ENCODE peak calls at places on chromosomes 3 and 15, in eight cellular contexts. One of them, this sample, is unnamed.
A peak's percentile ranks its signal among the peaks of the same experiment; 100 is the strongest.

GRCh38 chr3:126294211-126294801 is 62.9 kb downstream of the KLF15 start:
- DNase-seq in memory B cell: no peak
- DNase-seq in amniotic stem cell: no peak
- DNase-seq in islet precursor cell: no peak
- DNase-seq in SW480: no peak
- DNase-seq in tibial nerve: no peak
- DNase-seq in stimulated activated naive CD4-positive, alpha-beta T cell: no peak
- DNase-seq in kidney epithelial cell: no peak
- DNase-seq in this sample: no peak

GRCh38 chr3:192031941-192032340 is 571.0 kb downstream of the PYDC2 start:
- DNase-seq in memory B cell: no peak
- DNase-seq in amniotic stem cell: no peak
- DNase-seq in islet precursor cell: no peak
- DNase-seq in SW480: no peak
- DNase-seq in tibial nerve: no peak
- DNase-seq in stimulated activated naive CD4-positive, alpha-beta T cell: no peak
- DNase-seq in kidney epithelial cell: no peak
- DNase-seq in this sample: no peak

GRCh38 chr15:41233367-41233771 is 2.3 kb downstream of the CHP1 start:
- DNase-seq in memory B cell: no peak
- DNase-seq in amniotic stem cell: peak; percentile 24
- DNase-seq in islet precursor cell: no peak
- DNase-seq in SW480: no peak
- DNase-seq in tibial nerve: no peak
- DNase-seq in stimulated activated naive CD4-positive, alpha-beta T cell: no peak
- DNase-seq in kidney epithelial cell: peak; percentile 21
- DNase-seq in this sample: no peak

GRCh38 chr15:90789496-90789895 is 72.3 kb downstream of the BLM start:
- DNase-seq in memory B cell: no peak
- DNase-seq in amniotic stem cell: no peak
- DNase-seq in islet precursor cell: no peak
- DNase-seq in SW480: peak; percentile 69
- DNase-seq in tibial nerve: no peak
- DNase-seq in stimulated activated naive CD4-positive, alpha-beta T cell: no peak
- DNase-seq in kidney epithelial cell: no peak
- DNase-seq in this sample: no peak

GRCh38 chr3:109702252-109702651 is 364.9 kb upstream of the DPPA4 start:
- DNase-seq in memory B cell: no peak
- DNase-seq in amniotic stem cell: no peak
- DNase-seq in islet precursor cell: no peak
- DNase-seq in SW480: peak; percentile 22
- DNase-seq in tibial nerve: no peak
- DNase-seq in stimulated activated naive CD4-positive, alpha-beta T cell: no peak
- DNase-seq in kidney epithelial cell: peak; percentile 54
- DNase-seq in this sample: no peak

GRCh38 chr3:133934996-133935842 is 39.5 kb upstream of the RAB6B start:
- DNase-seq in memory B cell: no peak
- DNase-seq in amniotic stem cell: no peak
- DNase-seq in islet precursor cell: no peak
- DNase-seq in SW480: no peak
- DNase-seq in tibial nerve: no peak
- DNase-seq in stimulated activated naive CD4-positive, alpha-beta T cell: no peak
- DNase-seq in kidney epithelial cell: no peak
- DNase-seq in this sample: no peak

GRCh38 chr15:45918839-45919238 is 284.0 kb downstream of the SQOR start:
- DNase-seq in memory B cell: no peak
- DNase-seq in amniotic stem cell: no peak
- DNase-seq in islet precursor cell: no peak
- DNase-seq in SW480: no peak
- DNase-seq in tibial nerve: no peak
- DNase-seq in stimulated activated naive CD4-positive, alpha-beta T cell: no peak
- DNase-seq in kidney epithelial cell: no peak
- DNase-seq in this sample: no peak

GRCh38 chr3:22236490-22237271 is 485.7 kb upstream of the ZNF385D start:
- DNase-seq in memory B cell: no peak
- DNase-seq in amniotic stem cell: no peak
- DNase-seq in islet precursor cell: no peak
- DNase-seq in SW480: no peak
- DNase-seq in tibial nerve: no peak
- DNase-seq in stimulated activated naive CD4-positive, alpha-beta T cell: no peak
- DNase-seq in kidney epithelial cell: no peak
- DNase-seq in this sample: no peak

GRCh38 chr3:42351221-42351620 is 59.2 kb downstream of the LYZL4 start:
- DNase-seq in memory B cell: no peak
- DNase-seq in amniotic stem cell: no peak
- DNase-seq in islet precursor cell: no peak
- DNase-seq in SW480: no peak
- DNase-seq in tibial nerve: no peak
- DNase-seq in stimulated activated naive CD4-positive, alpha-beta T cell: no peak
- DNase-seq in kidney epithelial cell: no peak
- DNase-seq in this sample: no peak

GRCh38 chr3:101574388-101575156 is 592 bp downstream of the PCNP start:
- DNase-seq in memory B cell: no peak
- DNase-seq in amniotic stem cell: no peak
- DNase-seq in islet precursor cell: peak; percentile 77
- DNase-seq in SW480: peak; percentile 67
- DNase-seq in tibial nerve: no peak
- DNase-seq in stimulated activated naive CD4-positive, alpha-beta T cell: no peak
- DNase-seq in kidney epithelial cell: no peak
- DNase-seq in this sample: peak; percentile 74

GRCh38 chr15:25060996-25061620 is 106.3 kb downstream of the SNRPN start:
- DNase-seq in memory B cell: no peak
- DNase-seq in amniotic stem cell: no peak
- DNase-seq in islet precursor cell: peak; percentile 37
- DNase-seq in SW480: no peak
- DNase-seq in tibial nerve: no peak
- DNase-seq in stimulated activated naive CD4-positive, alpha-beta T cell: no peak
- DNase-seq in kidney epithelial cell: no peak
- DNase-seq in this sample: no peak

GRCh38 chr3:143601738-143602480 is 246.4 kb downstream of the SLC9A9 start:
- DNase-seq in memory B cell: no peak
- DNase-seq in amniotic stem cell: no peak
- DNase-seq in islet precursor cell: no peak
- DNase-seq in SW480: no peak
- DNase-seq in tibial nerve: no peak
- DNase-seq in stimulated activated naive CD4-positive, alpha-beta T cell: no peak
- DNase-seq in kidney epithelial cell: no peak
- DNase-seq in this sample: no peak

GRCh38 chr3:180180795-180181194 is 144.1 kb upstream of the PEX5L start:
- DNase-seq in memory B cell: no peak
- DNase-seq in amniotic stem cell: no peak
- DNase-seq in islet precursor cell: no peak
- DNase-seq in SW480: no peak
- DNase-seq in tibial nerve: no peak
- DNase-seq in stimulated activated naive CD4-positive, alpha-beta T cell: no peak
- DNase-seq in kidney epithelial cell: no peak
- DNase-seq in this sample: no peak

GRCh38 chr3:8742921-8743605 is 9.5 kb downstream of the CAV3 start:
- DNase-seq in memory B cell: no peak
- DNase-seq in amniotic stem cell: no peak
- DNase-seq in islet precursor cell: no peak
- DNase-seq in SW480: no peak
- DNase-seq in tibial nerve: no peak
- DNase-seq in stimulated activated naive CD4-positive, alpha-beta T cell: no peak
- DNase-seq in kidney epithelial cell: no peak
- DNase-seq in this sample: peak; percentile 25

GRCh38 chr3:161142486-161142885 is 37.3 kb upstream of the B3GALNT1 start:
- DNase-seq in memory B cell: no peak
- DNase-seq in amniotic stem cell: peak; percentile 3
- DNase-seq in islet precursor cell: no peak
- DNase-seq in SW480: no peak
- DNase-seq in tibial nerve: no peak
- DNase-seq in stimulated activated naive CD4-positive, alpha-beta T cell: no peak
- DNase-seq in kidney epithelial cell: no peak
- DNase-seq in this sample: no peak

GRCh38 chr3:42080452-42080872 is 10.7 kb upstream of the TRAK1 start:
- DNase-seq in memory B cell: no peak
- DNase-seq in amniotic stem cell: peak; percentile 11
- DNase-seq in islet precursor cell: peak; percentile 75
- DNase-seq in SW480: peak; percentile 93
- DNase-seq in tibial nerve: no peak
- DNase-seq in stimulated activated naive CD4-positive, alpha-beta T cell: no peak
- DNase-seq in kidney epithelial cell: no peak
- DNase-seq in this sample: no peak

GRCh38 chr15:93212578-93212977 is 123.6 kb upstream of the RGMA start:
- DNase-seq in memory B cell: no peak
- DNase-seq in amniotic stem cell: no peak
- DNase-seq in islet precursor cell: no peak
- DNase-seq in SW480: no peak
- DNase-seq in tibial nerve: no peak
- DNase-seq in stimulated activated naive CD4-positive, alpha-beta T cell: no peak
- DNase-seq in kidney epithelial cell: no peak
- DNase-seq in this sample: no peak

GRCh38 chr3:124845406-124845805 is 41.8 kb downstream of the ITGB5 start:
- DNase-seq in memory B cell: no peak
- DNase-seq in amniotic stem cell: peak; percentile 61
- DNase-seq in islet precursor cell: no peak
- DNase-seq in SW480: peak; percentile 20
- DNase-seq in tibial nerve: no peak
- DNase-seq in stimulated activated naive CD4-positive, alpha-beta T cell: no peak
- DNase-seq in kidney epithelial cell: peak; percentile 55
- DNase-seq in this sample: no peak

GRCh38 chr3:139830817-139831216 is 104.2 kb upstream of the CLSTN2 start:
- DNase-seq in memory B cell: no peak
- DNase-seq in amniotic stem cell: no peak
- DNase-seq in islet precursor cell: peak; percentile 95
- DNase-seq in SW480: no peak
- DNase-seq in tibial nerve: no peak
- DNase-seq in stimulated activated naive CD4-positive, alpha-beta T cell: no peak
- DNase-seq in kidney epithelial cell: no peak
- DNase-seq in this sample: no peak

GRCh38 chr3:195250473-195251251 is 20.3 kb downstream of the XXYLT1 start:
- DNase-seq in memory B cell: no peak
- DNase-seq in amniotic stem cell: no peak
- DNase-seq in islet precursor cell: peak; percentile 33
- DNase-seq in SW480: no peak
- DNase-seq in tibial nerve: no peak
- DNase-seq in stimulated activated naive CD4-positive, alpha-beta T cell: no peak
- DNase-seq in kidney epithelial cell: no peak
- DNase-seq in this sample: no peak

GRCh38 chr3:169430687-169431404 is 232.7 kb downstream of the MECOM start:
- DNase-seq in memory B cell: no peak
- DNase-seq in amniotic stem cell: no peak
- DNase-seq in islet precursor cell: no peak
- DNase-seq in SW480: no peak
- DNase-seq in tibial nerve: no peak
- DNase-seq in stimulated activated naive CD4-positive, alpha-beta T cell: no peak
- DNase-seq in kidney epithelial cell: peak; percentile 21
- DNase-seq in this sample: no peak

GRCh38 chr3:168330983-168331382 is 235.3 kb upstream of the GOLIM4 start:
- DNase-seq in memory B cell: no peak
- DNase-seq in amniotic stem cell: no peak
- DNase-seq in islet precursor cell: no peak
- DNase-seq in SW480: no peak
- DNase-seq in tibial nerve: no peak
- DNase-seq in stimulated activated naive CD4-positive, alpha-beta T cell: no peak
- DNase-seq in kidney epithelial cell: no peak
- DNase-seq in this sample: no peak

GRCh38 chr3:124811441-124811840 is 75.7 kb downstream of the ITGB5 start:
- DNase-seq in memory B cell: no peak
- DNase-seq in amniotic stem cell: no peak
- DNase-seq in islet precursor cell: no peak
- DNase-seq in SW480: no peak
- DNase-seq in tibial nerve: no peak
- DNase-seq in stimulated activated naive CD4-positive, alpha-beta T cell: no peak
- DNase-seq in kidney epithelial cell: no peak
- DNase-seq in this sample: no peak

GRCh38 chr3:149965278-149965677 is 5.4 kb downstream of the PFN2 start:
- DNase-seq in memory B cell: no peak
- DNase-seq in amniotic stem cell: no peak
- DNase-seq in islet precursor cell: no peak
- DNase-seq in SW480: no peak
- DNase-seq in tibial nerve: no peak
- DNase-seq in stimulated activated naive CD4-positive, alpha-beta T cell: no peak
- DNase-seq in kidney epithelial cell: no peak
- DNase-seq in this sample: no peak

GRCh38 chr15:33007295-33007855 is 187.1 kb downstream of the FMN1 start:
- DNase-seq in memory B cell: no peak
- DNase-seq in amniotic stem cell: no peak
- DNase-seq in islet precursor cell: peak; percentile 62
- DNase-seq in SW480: no peak
- DNase-seq in tibial nerve: no peak
- DNase-seq in stimulated activated naive CD4-positive, alpha-beta T cell: no peak
- DNase-seq in kidney epithelial cell: no peak
- DNase-seq in this sample: no peak

GRCh38 chr3:132293231-132293630 is 24.0 kb upstream of the ACP3 start:
- DNase-seq in memory B cell: no peak
- DNase-seq in amniotic stem cell: no peak
- DNase-seq in islet precursor cell: no peak
- DNase-seq in SW480: no peak
- DNase-seq in tibial nerve: no peak
- DNase-seq in stimulated activated naive CD4-positive, alpha-beta T cell: no peak
- DNase-seq in kidney epithelial cell: no peak
- DNase-seq in this sample: no peak

GRCh38 chr15:70916531-70916930 is 23.9 kb downstream of the LRRC49 start:
- DNase-seq in memory B cell: no peak
- DNase-seq in amniotic stem cell: no peak
- DNase-seq in islet precursor cell: no peak
- DNase-seq in SW480: no peak
- DNase-seq in tibial nerve: no peak
- DNase-seq in stimulated activated naive CD4-positive, alpha-beta T cell: no peak
- DNase-seq in kidney epithelial cell: no peak
- DNase-seq in this sample: no peak

GRCh38 chr3:39962566-39962965 is 153.2 kb downstream of the MYRIP start:
- DNase-seq in memory B cell: no peak
- DNase-seq in amniotic stem cell: peak; percentile 2
- DNase-seq in islet precursor cell: no peak
- DNase-seq in SW480: no peak
- DNase-seq in tibial nerve: no peak
- DNase-seq in stimulated activated naive CD4-positive, alpha-beta T cell: no peak
- DNase-seq in kidney epithelial cell: no peak
- DNase-seq in this sample: no peak

GRCh38 chr3:103127116-103127630 is 692.4 kb downstream of the ZPLD1 start:
- DNase-seq in memory B cell: no peak
- DNase-seq in amniotic stem cell: no peak
- DNase-seq in islet precursor cell: no peak
- DNase-seq in SW480: no peak
- DNase-seq in tibial nerve: no peak
- DNase-seq in stimulated activated naive CD4-positive, alpha-beta T cell: no peak
- DNase-seq in kidney epithelial cell: peak; percentile 53
- DNase-seq in this sample: no peak

GRCh38 chr3:86923071-86923476 is 67.9 kb downstream of the VGLL3 start:
- DNase-seq in memory B cell: no peak
- DNase-seq in amniotic stem cell: no peak
- DNase-seq in islet precursor cell: peak; percentile 66
- DNase-seq in SW480: no peak
- DNase-seq in tibial nerve: no peak
- DNase-seq in stimulated activated naive CD4-positive, alpha-beta T cell: no peak
- DNase-seq in kidney epithelial cell: no peak
- DNase-seq in this sample: no peak

GRCh38 chr3:99410789-99411311 is 227.5 kb upstream of the COL8A1 start:
- DNase-seq in memory B cell: no peak
- DNase-seq in amniotic stem cell: peak; percentile 61
- DNase-seq in islet precursor cell: peak; percentile 66
- DNase-seq in SW480: no peak
- DNase-seq in tibial nerve: no peak
- DNase-seq in stimulated activated naive CD4-positive, alpha-beta T cell: no peak
- DNase-seq in kidney epithelial cell: peak; percentile 48
- DNase-seq in this sample: no peak

This sample was measured in ascending aorta.